ENCODE peak calls at places on chromosomes 2 and 18, in four cellular contexts. One of them, this sample, is unnamed.

GRCh38 chr2:172098287-172098649 is 4.4 kb downstream of the DLX2 start:
- DNase-seq in GM12878: no peak
- DNase-seq in HepG2: no peak
- DNase-seq in K562: no peak
- DNase-seq in this sample: no peak

GRCh38 chr18:34929336-34929780 is 111.9 kb upstream of the MAPRE2 start:
- DNase-seq in K562: peak
- DNase-seq in GM12878: no peak
- DNase-seq in HepG2: peak
- DNase-seq in this sample: peak

GRCh38 chr2:141496805-141497204 is 634.0 kb downstream of the LRP1B start:
- DNase-seq in K562: no peak
- DNase-seq in HepG2: no peak
- DNase-seq in GM12878: no peak
- DNase-seq in this sample: no peak

GRCh38 chr2:20557635-20558034 is 93.3 kb downstream of the HS1BP3 start:
- DNase-seq in GM12878: no peak
- DNase-seq in K562: no peak
- DNase-seq in HepG2: no peak
- DNase-seq in this sample: no peak

GRCh38 chr2:101697794-101698418 is 399 bp downstream of the MAP4K4 start:
- DNase-seq in GM12878: no peak
- DNase-seq in K562: peak
- DNase-seq in HepG2: no peak
- DNase-seq in this sample: no peak

GRCh38 chr2:30871980-30872789 is 64.9 kb upstream of the CAPN13 start:
- DNase-seq in HepG2: no peak
- DNase-seq in K562: no peak
- DNase-seq in GM12878: no peak
- DNase-seq in this sample: no peak

GRCh38 chr2:105344704-105345345 is 7.5 kb downstream of the C2orf49 start:
- DNase-seq in HepG2: peak
- DNase-seq in GM12878: no peak
- DNase-seq in K562: no peak
- DNase-seq in this sample: peak

GRCh38 chr18:12474876-12475275 is 67.1 kb downstream of the PRELID3A start:
- DNase-seq in HepG2: no peak
- DNase-seq in GM12878: no peak
- DNase-seq in K562: no peak
- DNase-seq in this sample: no peak

GRCh38 chr2:174591740-174592139 is 5.9 kb downstream of the WIPF1 start:
- DNase-seq in GM12878: no peak
- DNase-seq in K562: no peak
- DNase-seq in HepG2: no peak
- DNase-seq in this sample: no peak

GRCh38 chr2:236968101-236968886 is 117.4 kb upstream of the COPS8 start:
- DNase-seq in HepG2: peak
- DNase-seq in K562: no peak
- DNase-seq in GM12878: peak
- DNase-seq in this sample: no peak

GRCh38 chr2:182897137-182897536 is 30.7 kb upstream of the FRZB start:
- DNase-seq in K562: no peak
- DNase-seq in HepG2: no peak
- DNase-seq in GM12878: no peak
- DNase-seq in this sample: no peak

GRCh38 chr18:23578067-23578705 is 8.1 kb downstream of the NPC1 start:
- DNase-seq in K562: no peak
- DNase-seq in HepG2: no peak
- DNase-seq in GM12878: no peak
- DNase-seq in this sample: no peak

GRCh38 chr2:202002381-202002780 is 31.3 kb upstream of the FZD7 start:
- DNase-seq in K562: no peak
- DNase-seq in GM12878: no peak
- DNase-seq in HepG2: no peak
- DNase-seq in this sample: no peak

GRCh38 chr2:18525236-18525635 is 35.2 kb downstream of the RDH14 start:
- DNase-seq in K562: no peak
- DNase-seq in GM12878: no peak
- DNase-seq in HepG2: no peak
- DNase-seq in this sample: no peak

GRCh38 chr2:23745726-23746105 is 181.2 kb downstream of the ATAD2B start:
- DNase-seq in K562: no peak
- DNase-seq in HepG2: no peak
- DNase-seq in GM12878: no peak
- DNase-seq in this sample: no peak

GRCh38 chr2:33178209-33178608 is 231.5 kb downstream of the LTBP1 start:
- DNase-seq in K562: no peak
- DNase-seq in HepG2: no peak
- DNase-seq in GM12878: no peak
- DNase-seq in this sample: no peak

DNA sequence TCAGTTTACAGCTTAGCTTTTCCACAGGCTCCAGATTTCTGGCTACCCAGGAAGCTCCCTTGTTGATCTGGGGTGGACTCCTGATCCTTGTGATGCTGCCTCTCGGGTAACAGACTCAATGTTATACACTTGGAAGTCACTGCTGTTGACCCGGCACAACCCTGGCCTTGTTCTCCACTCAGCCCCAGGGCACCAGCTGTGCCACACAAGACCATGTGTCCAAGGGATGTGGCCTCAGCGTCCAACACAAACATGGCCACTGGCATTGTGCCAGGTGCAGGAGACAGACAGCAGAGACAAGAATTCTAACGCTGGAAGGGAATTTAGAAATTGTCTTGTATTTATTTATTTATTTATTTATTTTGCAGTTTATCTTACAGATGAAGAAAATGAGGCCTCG is 39.0 kb upstream of the PPP4R1 start:
- DNase-seq in K562: no peak
- DNase-seq in HepG2: peak
- DNase-seq in GM12878: no peak
- DNase-seq in this sample: no peak
- TF ChIP-seq CHD4 in K562: no peak
- TF ChIP-seq CHD4 in HepG2: no peak
- TF ChIP-seq CHD4 in GM12878: no peak
- TF ChIP-seq CHD4 in this sample: no peak

DNA sequence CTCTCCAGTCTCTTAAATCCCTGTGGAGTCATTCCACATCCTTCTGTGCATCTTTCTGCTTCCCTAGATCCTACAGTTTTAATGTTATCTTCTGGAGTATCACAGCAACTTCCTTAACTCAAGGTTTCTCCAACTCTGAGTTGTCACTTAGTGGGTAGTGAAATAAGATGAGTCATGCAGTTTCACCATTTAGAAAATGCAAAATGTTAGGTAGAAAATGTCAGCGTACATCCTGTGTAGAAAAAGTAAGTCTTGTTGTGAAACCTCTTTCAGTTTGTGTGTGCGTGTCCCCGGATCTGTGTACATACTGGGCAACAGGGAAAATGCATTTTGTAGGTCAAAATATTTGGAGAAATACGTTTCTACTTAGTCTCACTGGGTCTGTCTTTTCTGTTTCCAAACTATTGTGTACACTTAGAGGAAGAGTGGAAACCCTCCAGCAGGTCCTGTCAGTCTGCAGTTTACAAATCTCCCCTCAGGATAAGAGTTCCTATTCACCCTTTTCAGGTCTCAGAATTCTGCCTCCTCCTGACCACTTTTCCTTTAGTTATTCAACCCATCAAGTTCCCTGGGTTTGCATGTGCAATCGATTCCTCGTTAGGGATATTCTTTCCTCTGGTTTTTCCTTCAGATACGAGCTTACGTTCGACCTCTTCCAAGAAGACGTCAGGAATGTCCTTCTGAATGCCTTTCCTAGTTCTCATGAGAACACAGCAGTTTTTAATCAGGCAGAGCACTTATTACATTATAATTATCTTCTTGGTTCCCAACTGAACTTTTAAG is 154.8 kb downstream of the TGIF1 start:
- DNase-seq in HepG2: peak
- DNase-seq in GM12878: peak
- DNase-seq in K562: peak
- DNase-seq in this sample: no peak
- TF ChIP-seq CHD4 in HepG2: no peak
- TF ChIP-seq CHD4 in GM12878: no peak
- TF ChIP-seq CHD4 in K562: no peak
- TF ChIP-seq CHD4 in this sample: no peak

DNA sequence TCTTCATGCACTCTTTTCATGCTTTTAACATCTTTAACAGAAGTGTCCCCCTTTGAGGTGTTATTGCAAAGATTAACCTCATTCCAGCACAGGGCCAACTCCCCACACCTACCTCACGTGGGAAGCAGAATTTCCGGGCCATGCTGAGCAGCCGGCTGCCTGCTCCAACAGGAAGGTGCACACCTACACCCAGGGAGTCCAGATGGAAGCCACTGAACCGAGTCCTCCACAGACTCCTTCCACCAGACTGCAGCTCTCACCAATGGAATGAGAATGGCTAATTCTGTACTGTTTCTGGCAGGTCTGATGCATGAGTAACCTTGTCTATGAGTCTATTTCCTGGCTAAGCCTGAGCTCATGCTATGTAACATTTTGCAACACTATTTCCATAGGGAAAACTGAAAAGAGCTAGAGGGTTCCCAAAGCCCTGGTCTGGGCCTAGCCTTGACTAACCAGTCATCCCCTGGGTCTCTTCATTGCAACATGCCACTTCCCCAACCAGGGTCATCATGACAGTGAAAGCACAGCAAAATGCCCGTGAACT is 11.0 kb downstream of the ERFE start:
- DNase-seq in GM12878: no peak
- DNase-seq in HepG2: no peak
- DNase-seq in K562: no peak
- DNase-seq in this sample: peak
- TF ChIP-seq CHD4 in GM12878: no peak
- TF ChIP-seq CHD4 in HepG2: no peak
- TF ChIP-seq CHD4 in K562: no peak
- TF ChIP-seq CHD4 in this sample: no peak

GRCh38 chr18:13582283-13582682 is 144.1 kb downstream of the FAM210A start:
- DNase-seq in K562: no peak
- DNase-seq in GM12878: no peak
- DNase-seq in HepG2: no peak
- DNase-seq in this sample: no peak
- TF ChIP-seq CHD4 in K562: no peak
- TF ChIP-seq CHD4 in GM12878: no peak
- TF ChIP-seq CHD4 in HepG2: no peak
- TF ChIP-seq CHD4 in this sample: no peak

GRCh38 chr2:25358249-25358815 is 16.6 kb upstream of the DNMT3A start:
- DNase-seq in K562: no peak
- DNase-seq in GM12878: no peak
- DNase-seq in HepG2: no peak
- DNase-seq in this sample: no peak
- TF ChIP-seq CHD4 in K562: no peak
- TF ChIP-seq CHD4 in GM12878: no peak
- TF ChIP-seq CHD4 in HepG2: no peak
- TF ChIP-seq CHD4 in this sample: no peak

GRCh38 chr2:203681978-203682377 is 24.5 kb upstream of the CD28 start:
- DNase-seq in K562: no peak
- DNase-seq in GM12878: no peak
- DNase-seq in HepG2: no peak
- DNase-seq in this sample: no peak
- TF ChIP-seq CHD4 in K562: no peak
- TF ChIP-seq CHD4 in GM12878: no peak
- TF ChIP-seq CHD4 in HepG2: no peak
- TF ChIP-seq CHD4 in this sample: no peak

DNA sequence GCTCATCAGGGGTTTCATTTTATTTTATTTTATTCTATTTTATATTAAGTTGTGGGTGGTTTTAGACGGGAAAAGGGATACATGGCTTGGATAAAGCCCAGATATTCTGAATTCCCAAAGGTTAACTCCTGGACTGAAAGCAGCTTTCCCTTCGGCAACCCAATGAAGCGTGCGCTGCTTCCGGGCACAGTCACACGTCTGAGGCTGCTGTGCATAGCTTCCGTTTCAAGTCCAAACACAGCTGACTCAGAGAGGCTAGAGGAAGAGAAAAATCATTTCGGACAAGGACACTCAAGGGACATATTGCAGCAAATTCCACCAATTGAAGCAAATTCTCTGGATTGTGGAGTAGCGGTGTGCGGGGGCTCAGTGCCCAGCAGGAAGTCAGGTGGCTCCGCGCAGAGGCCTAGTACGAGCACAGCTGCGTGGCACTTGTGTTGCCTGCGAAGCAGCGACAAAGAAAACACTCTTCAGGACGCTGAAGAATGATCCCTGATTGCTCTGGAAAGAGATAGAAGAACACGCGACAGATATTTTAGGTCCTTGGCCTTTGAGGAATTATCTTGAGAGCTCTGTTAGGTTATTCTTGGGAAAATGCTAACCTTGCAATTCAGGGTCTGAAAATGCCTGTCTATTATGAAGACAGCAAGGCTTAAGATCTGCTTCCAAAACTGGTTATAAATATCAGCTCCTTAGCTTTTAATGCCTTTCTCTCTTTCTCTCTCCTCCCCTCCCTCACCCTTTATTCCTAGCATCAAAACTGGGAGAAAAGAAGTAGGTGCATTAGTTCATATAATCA is 352.6 kb upstream of the DLGAP1 start:
- DNase-seq in HepG2: no peak
- DNase-seq in K562: no peak
- DNase-seq in GM12878: no peak
- DNase-seq in this sample: no peak
- TF ChIP-seq CHD4 in HepG2: no peak
- TF ChIP-seq CHD4 in K562: no peak
- TF ChIP-seq CHD4 in GM12878: no peak
- TF ChIP-seq CHD4 in this sample: no peak

GRCh38 chr2:28624798-28625701 is 126.6 kb upstream of the PPP1CB start:
- DNase-seq in GM12878: peak
- DNase-seq in K562: no peak
- DNase-seq in HepG2: peak
- DNase-seq in this sample: no peak
- TF ChIP-seq CHD4 in GM12878: no peak
- TF ChIP-seq CHD4 in K562: no peak
- TF ChIP-seq CHD4 in HepG2: no peak
- TF ChIP-seq CHD4 in this sample: no peak

GRCh38 chr18:56351911-56352502 is 286.4 kb downstream of the TXNL1 start:
- DNase-seq in HepG2: no peak
- DNase-seq in K562: no peak
- DNase-seq in GM12878: no peak
- DNase-seq in this sample: no peak
- TF ChIP-seq CHD4 in HepG2: no peak
- TF ChIP-seq CHD4 in K562: no peak
- TF ChIP-seq CHD4 in GM12878: no peak
- TF ChIP-seq CHD4 in this sample: no peak